ENCODE peak calls at places on chromosomes 4 and X, in four cellular contexts. G is WTC11, T is K562, L is HepG2. Y is an unnamed sample.

GRCh38 chr4:26406346-26406975 is 83.8 kb downstream of the CCKAR start:
- DNase-seq in G (no peak), T (no peak), L (no peak), Y (no peak)

GRCh38 chr4:8380511-8381415 is 59.8 kb downstream of the ACOX3 start:
- DNase-seq in G (no peak), T (no peak), L (no peak), Y (no peak)

GRCh38 chrX:72685018-72685417 is 29.1 kb downstream of the PHKA1 start:
- DNase-seq in G (no peak), T (no peak), L (no peak), Y (no peak)

GRCh38 chr4:62394751-62395150 is 1194.6 kb downstream of the ADGRL3 start:
- DNase-seq in G (no peak), T (no peak), L (no peak), Y (no peak)

GRCh38 chrX:347351-348117 is 28.9 kb upstream of the GTPBP6 start:
- DNase-seq in G (no peak), T (no peak), L (no peak), Y (no peak)

GRCh38 chr4:122827258-122827887 is 742 bp downstream of the FGF2 start:
- DNase-seq in G (peak), T (peak), L (no peak), Y (peak)

GRCh38 chrX:20681691-20682090 is 415.0 kb upstream of the RPS6KA3 start:
- DNase-seq in G (no peak), T (no peak), L (no peak), Y (no peak)

GRCh38 chr4:14646831-14647230 is 355.4 kb upstream of the CPEB2 start:
- DNase-seq in G (no peak), T (no peak), L (no peak), Y (no peak)

GRCh38 chr4:11495291-11495690 is 66.6 kb upstream of the HS3ST1 start:
- DNase-seq in G (no peak), T (no peak), L (no peak), Y (no peak)

GRCh38 chr4:1459664-1460511 is 53.6 kb upstream of the NKX1-1 start:
- DNase-seq in G (no peak), T (no peak), L (no peak), Y (no peak)

GRCh38 chr4:151806511-151806927 is 45.7 kb upstream of the GATB start:
- DNase-seq in G (no peak), T (no peak), L (no peak), Y (no peak)

GRCh38 chr4:154559141-154559841 is 3.5 kb upstream of the FGB start:
- DNase-seq in G (peak), T (peak), L (peak), Y (peak)

GRCh38 chr4:118410143-118410542 is 57.3 kb upstream of the PRSS12 start:
- DNase-seq in G (no peak), T (no peak), L (no peak), Y (no peak)

GRCh38 chr4:83490876-83491450 is 6.1 kb upstream of the ABRAXAS1 start:
- DNase-seq in G (no peak), T (peak), L (peak), Y (peak)

GRCh38 chrX:21972046-21972445 is 31.5 kb downstream of the SMS start:
- DNase-seq in G (no peak), T (no peak), L (no peak), Y (no peak)

GRCh38 chrX:129769467-129770154 is 10.1 kb upstream of the SASH3 start:
- DNase-seq in G (no peak), T (no peak), L (no peak), Y (no peak)

DNA sequence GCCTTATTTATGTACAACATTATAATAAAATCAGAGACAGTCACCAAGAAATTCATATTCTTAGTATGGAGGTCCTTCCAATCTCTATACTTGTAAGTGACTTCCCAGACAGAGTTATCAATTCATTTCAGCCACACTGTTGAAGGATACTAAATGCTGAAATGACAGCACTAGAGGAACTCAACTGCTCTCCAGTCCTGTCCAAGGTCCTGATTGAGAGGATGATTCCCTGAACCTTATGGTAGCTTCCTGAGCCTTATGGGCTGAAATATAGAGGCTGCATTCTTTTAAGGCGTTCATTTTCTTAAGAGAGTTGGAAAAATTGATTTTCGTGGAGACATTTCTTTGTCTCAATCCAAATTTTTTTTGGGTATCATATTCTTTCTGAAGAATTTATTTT is 205.9 kb downstream of the TLL1 start:
- DNase-seq in G (no peak), T (no peak), L (no peak), Y (no peak)
- TF ChIP-seq HMGXB4 in G (no peak), T (no peak), L (no peak), Y (no peak)

DNA sequence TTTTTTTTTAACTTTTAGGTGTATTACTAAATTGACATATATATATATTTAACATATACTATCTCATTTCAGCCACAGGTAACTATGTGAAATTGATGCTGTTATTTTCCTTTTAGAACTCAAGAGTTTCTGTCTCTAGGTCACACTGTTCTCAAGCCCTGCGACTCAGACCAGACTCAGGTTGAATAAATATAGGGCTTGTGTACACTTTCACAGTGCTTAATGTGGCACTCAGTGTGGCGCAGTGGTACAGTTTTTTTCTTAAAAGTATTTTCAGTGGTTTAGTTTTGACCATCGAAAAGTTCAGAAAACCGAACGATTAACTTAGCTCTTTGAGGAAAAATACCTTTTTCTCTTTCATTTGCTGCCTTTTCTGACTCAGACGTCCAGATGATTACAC is 24.7 kb downstream of the PACRGL start:
- DNase-seq in G (no peak), T (no peak), L (no peak), Y (no peak)
- TF ChIP-seq HMGXB4 in G (no peak), T (no peak), L (no peak), Y (no peak)

DNA sequence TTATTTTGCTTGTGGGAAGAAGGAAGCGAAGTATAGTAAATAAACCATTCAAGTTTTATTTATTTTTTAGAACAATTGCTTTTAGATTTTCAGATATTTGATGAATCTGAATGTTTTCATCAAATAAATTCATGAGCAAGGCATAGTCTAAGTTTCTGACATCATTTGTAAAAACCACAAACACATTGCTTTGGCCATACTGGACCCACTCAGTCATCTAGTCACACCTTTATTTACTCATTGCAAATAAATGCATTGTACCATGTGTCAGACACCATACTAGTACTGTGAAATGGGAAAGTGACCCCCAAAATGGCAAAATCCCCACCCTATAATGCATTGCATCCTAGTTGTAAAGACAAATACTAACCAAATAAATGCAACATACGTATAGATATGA is 449.1 kb upstream of the SMIM31 start:
- DNase-seq in G (no peak), T (no peak), L (no peak), Y (no peak)
- TF ChIP-seq HMGXB4 in G (no peak), T (no peak), L (no peak), Y (no peak)

DNA sequence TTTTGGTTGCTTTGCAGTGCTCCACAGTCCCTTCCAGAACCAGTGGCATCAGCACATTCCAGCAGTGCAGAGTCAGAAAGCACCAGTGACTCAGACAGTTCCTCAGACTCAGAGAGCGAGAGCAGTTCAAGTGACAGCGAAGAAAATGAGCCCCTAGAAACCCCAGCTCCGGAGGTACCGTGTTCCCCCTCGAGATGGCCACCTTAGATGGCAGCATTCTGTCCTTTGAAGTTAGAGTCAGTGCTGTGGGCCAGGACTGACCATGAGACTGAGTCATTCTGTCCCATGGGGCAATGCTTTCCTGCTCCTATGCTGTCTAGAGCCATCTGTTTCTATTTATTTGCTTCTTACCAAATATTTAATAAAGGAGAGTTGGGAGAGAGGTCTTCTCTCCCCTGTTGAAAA is 112.3 kb downstream of the KLHL8 start:
- DNase-seq in G (no peak), T (no peak), L (no peak), Y (peak)
- TF ChIP-seq HMGXB4 in G (no peak), T (no peak), L (no peak), Y (no peak)

DNA sequence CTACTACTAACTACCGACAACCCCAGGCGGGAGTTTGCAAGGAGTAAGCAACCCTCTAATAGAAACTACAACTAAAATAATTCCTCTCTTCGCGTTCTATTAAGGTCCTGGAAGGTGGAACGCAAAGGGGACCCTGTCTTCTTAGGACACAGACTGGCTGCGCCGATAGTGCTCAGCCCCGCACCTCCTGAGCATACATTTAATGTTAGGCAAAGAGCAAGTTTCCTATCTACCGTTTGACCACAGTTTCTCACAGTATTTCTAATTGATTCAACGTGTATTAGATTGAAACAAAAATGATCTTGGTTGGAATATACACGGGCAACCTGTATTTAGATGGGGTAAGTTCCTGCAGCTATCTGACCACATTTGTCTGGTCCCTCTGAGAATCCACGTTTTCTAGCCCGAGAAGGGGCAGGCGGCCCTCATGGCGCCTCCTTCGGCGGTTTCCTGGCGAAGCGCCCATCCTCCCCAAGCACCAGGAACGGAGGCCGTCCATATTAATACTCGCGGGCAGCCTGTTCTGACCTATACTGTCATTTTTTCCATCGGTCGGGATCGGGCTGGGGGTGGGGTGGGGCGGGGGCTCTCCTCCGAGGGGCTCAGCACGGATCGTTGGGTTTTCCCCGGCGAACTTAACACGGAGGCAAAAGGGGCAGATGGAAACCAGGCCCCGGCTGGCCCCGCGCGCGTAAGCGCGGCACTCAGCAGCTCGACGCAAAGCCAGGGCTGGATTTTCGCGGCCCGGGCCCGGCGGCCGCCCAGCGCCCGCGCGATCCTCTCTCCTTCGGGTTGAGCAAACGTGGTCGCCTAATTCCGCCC is 77.0 kb upstream of the BCOR start:
- DNase-seq in G (peak), T (no peak), L (peak), Y (peak)
- TF ChIP-seq HMGXB4 in G (no peak), T (no peak), L (no peak), Y (no peak)

GRCh38 chrX:2552621-2553297 is 52.0 kb upstream of the DHRSX start:
- DNase-seq in G (no peak), T (no peak), L (peak), Y (peak)
- TF ChIP-seq HMGXB4 in G (no peak), T (no peak), L (no peak), Y (no peak)

DNA sequence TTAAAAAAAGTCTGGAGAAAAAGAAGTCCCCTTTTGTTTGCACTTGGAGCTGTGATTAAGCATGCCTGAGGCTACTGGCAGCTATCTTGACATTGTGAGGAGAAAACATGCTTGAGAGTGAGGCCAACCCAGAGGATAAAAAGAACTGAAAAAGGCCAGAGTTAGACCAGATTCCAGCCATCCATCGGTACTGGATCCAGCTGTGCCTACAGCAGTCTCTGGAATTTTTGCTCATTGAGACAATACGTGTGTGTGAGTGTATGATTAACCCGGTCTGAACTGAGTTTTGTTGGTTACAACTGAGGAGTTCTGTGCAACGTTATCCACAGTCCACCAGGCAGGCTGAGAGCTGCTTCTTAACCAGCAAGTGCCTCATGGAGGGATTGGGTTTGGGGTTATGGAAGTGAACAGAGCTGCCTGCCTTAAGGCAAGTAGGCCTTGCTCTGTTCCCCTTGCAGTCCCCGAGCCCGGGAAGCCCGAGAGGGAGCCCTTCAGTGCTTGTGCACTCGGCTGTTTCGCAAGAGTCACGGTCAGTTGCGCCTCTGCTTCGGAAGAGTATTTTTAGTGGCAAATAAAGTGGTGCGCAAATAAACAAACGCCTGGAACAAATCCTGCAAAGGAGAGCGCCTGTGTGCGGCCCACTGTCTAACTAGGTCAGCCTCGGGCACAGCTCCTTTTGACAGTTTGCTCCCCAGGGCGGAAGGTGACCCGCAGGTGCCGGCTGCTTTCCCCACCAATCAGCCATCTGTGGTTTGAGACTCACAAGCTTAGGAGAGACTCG is 57.1 kb downstream of the LGI2 start:
- DNase-seq in G (no peak), T (no peak), L (peak), Y (peak)
- TF ChIP-seq HMGXB4 in G (no peak), T (no peak), L (no peak), Y (no peak)

GRCh38 chrX:108224727-108225455 is 133.3 kb downstream of the ATG4A start:
- DNase-seq in G (peak), T (peak), L (peak), Y (peak)
- TF ChIP-seq HMGXB4 in G (no peak), T (no peak), L (no peak), Y (no peak)

GRCh38 chr4:139656614-139657486 is 8.8 kb upstream of the MGST2 start:
- DNase-seq in G (peak), T (peak), L (peak), Y (peak)

GRCh38 chr4:139659735-139660424 is 5.7 kb upstream of the MGST2 start:
- DNase-seq in G (no peak), T (no peak), L (no peak), Y (no peak)

GRCh38 chr4:139658983-139659382 is 6.6 kb upstream of the MGST2 start:
- DNase-seq in G (no peak), T (no peak), L (no peak), Y (no peak)

GRCh38 chr4:139660518-139661149 is 5.0 kb upstream of the MGST2 start:
- DNase-seq in G (no peak), T (no peak), L (peak), Y (no peak)

DNA sequence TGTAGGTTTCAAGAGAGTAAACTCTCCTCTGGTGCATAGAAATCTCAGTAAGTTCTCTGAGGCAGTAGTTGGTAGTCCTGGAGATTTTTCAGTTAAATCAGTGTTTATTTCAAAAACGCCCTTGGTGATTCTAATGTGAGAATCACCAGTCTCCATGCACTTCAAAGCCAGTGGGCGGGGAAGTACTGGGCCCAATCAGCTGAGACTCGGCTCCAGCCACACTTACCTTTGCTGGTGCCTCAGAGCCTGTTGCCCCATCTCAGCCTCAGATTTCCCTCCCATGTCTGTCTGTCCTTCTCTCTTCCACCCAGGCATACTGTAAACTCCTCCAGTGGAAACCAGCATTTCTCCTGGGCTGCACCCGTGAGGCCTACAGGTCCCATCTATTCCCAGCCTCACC is 7.4 kb upstream of the MGST2 start:
- DNase-seq in G (no peak), T (no peak), L (peak), Y (no peak)
- TF ChIP-seq HMGXB4 in G (no peak), T (no peak), L (no peak), Y (no peak)